ENCODE peak calls at places on chromosomes 11 and 22, in seven cellular contexts. I is midbrain; A is activated naive CD4-positive, alpha-beta T cell; V is NCI-H345; J is cardiac fibroblast; Z is fibroblast of lung; L is HEK293T. P is an unnamed sample.

GRCh38 chr11:83285131-83285770 is 916 bp downstream of the CCDC90B start:
- DNase-seq in I (no peak), A (no peak), V (no peak), J (no peak), Z (no peak), L (no peak), P (no peak)

GRCh38 chr11:111939836-111940604 is 2.9 kb downstream of the DIXDC1 start:
- DNase-seq in I (no peak), A (no peak), V (no peak), J (peak), Z (peak), L (no peak), P (no peak)

GRCh38 chr11:57491371-57492061 is 24.0 kb downstream of the SLC43A1 start:
- DNase-seq in I (no peak), A (peak), V (no peak), J (peak), Z (no peak), L (peak), P (peak)

GRCh38 chr22:19038728-19039447 is 83.3 kb downstream of the DGCR2 start:
- DNase-seq in I (no peak), A (no peak), V (no peak), J (no peak), Z (no peak), L (no peak), P (no peak)

GRCh38 chr11:102733232-102733875 is 8.6 kb upstream of the MMP8 start:
- DNase-seq in I (no peak), A (no peak), V (peak), J (peak), Z (peak), L (peak), P (peak)

GRCh38 chr11:22466809-22467208 is 128.6 kb downstream of the SLC17A6 start:
- DNase-seq in I (no peak), A (no peak), V (no peak), J (peak), Z (peak), L (no peak), P (peak)

GRCh38 chr11:83292709-83293435 is 6.7 kb upstream of the CCDC90B start:
- DNase-seq in I (peak), A (no peak), V (peak), J (peak), Z (peak), L (peak), P (peak)

GRCh38 chr11:26928636-26929035 is 65.3 kb upstream of the FIBIN start:
- DNase-seq in I (no peak), A (no peak), V (no peak), J (no peak), Z (no peak), L (no peak), P (no peak)

GRCh38 chr11:130979386-130979972 is 63.2 kb upstream of the SNX19 start:
- DNase-seq in I (no peak), A (no peak), V (no peak), J (peak), Z (peak), L (peak), P (peak)

GRCh38 chr11:23923357-23923756 is 573.5 kb upstream of the LUZP2 start:
- DNase-seq in I (no peak), A (no peak), V (no peak), J (no peak), Z (no peak), L (no peak), P (no peak)

GRCh38 chr11:14423633-14424032 is 64.7 kb upstream of the RRAS2 start:
- DNase-seq in I (no peak), A (no peak), V (no peak), J (peak), Z (peak), L (no peak), P (no peak)

GRCh38 chr11:17979770-17980371 is 33.0 kb downstream of the SERGEF start:
- DNase-seq in I (peak), A (no peak), V (peak), J (peak), Z (no peak), L (peak), P (peak)

GRCh38 chr11:47109882-47110281 is 66.8 kb downstream of the ARFGAP2 start:
- DNase-seq in I (peak), A (no peak), V (peak), J (no peak), Z (no peak), L (no peak), P (no peak)

GRCh38 chr11:96334219-96334618 is 8.8 kb downstream of the MAML2 start:
- DNase-seq in I (no peak), A (no peak), V (no peak), J (no peak), Z (no peak), L (no peak), P (no peak)

GRCh38 chr11:76551400-76551799 is 106.6 kb downstream of the EMSY start:
- DNase-seq in I (no peak), A (no peak), V (no peak), J (peak), Z (no peak), L (no peak), P (no peak)

GRCh38 chr22:37186997-37187522 is 987 bp downstream of the C1QTNF6 start:
- DNase-seq in I (no peak), A (no peak), V (no peak), J (peak), Z (peak), L (no peak), P (no peak)

GRCh38 chr11:12715941-12716340 is 41.7 kb downstream of the TEAD1 start:
- DNase-seq in I (no peak), A (no peak), V (no peak), J (no peak), Z (no peak), L (no peak), P (no peak)

GRCh38 chr11:132604446-132604845 is 927.9 kb downstream of the OPCML start:
- DNase-seq in I (no peak), A (no peak), V (no peak), J (peak), Z (peak), L (no peak), P (no peak)

GRCh38 chr11:65537296-65537597 is 12.4 kb downstream of the SCYL1 start:
- DNase-seq in I (no peak), A (no peak), V (no peak), J (no peak), Z (no peak), L (no peak), P (no peak)

GRCh38 chr11:10005955-10006525 is 288.0 kb downstream of the SBF2 start:
- DNase-seq in I (no peak), A (no peak), V (no peak), J (no peak), Z (no peak), L (no peak), P (no peak)

GRCh38 chr22:33062402-33062801 is 4.2 kb upstream of the SYN3 start:
- DNase-seq in I (no peak), A (no peak), V (no peak), J (no peak), Z (no peak), L (no peak), P (no peak)

GRCh38 chr11:113350646-113351045 is 36.3 kb downstream of the TTC12 start:
- DNase-seq in I (no peak), A (no peak), V (peak), J (no peak), Z (no peak), L (no peak), P (no peak)

GRCh38 chr22:37739000-37739399 is 42.2 kb downstream of the TRIOBP start:
- DNase-seq in I (no peak), A (no peak), V (no peak), J (peak), Z (peak), L (no peak), P (no peak)

GRCh38 chr22:36467042-36467810 is 14.2 kb downstream of the TXN2 start:
- DNase-seq in I (no peak), A (no peak), V (no peak), J (peak), Z (peak), L (no peak), P (no peak)

GRCh38 chr22:30503551-30503950 is 1.9 kb downstream of the SEC14L4 start:
- DNase-seq in I (no peak), A (no peak), V (no peak), J (no peak), Z (no peak), L (no peak), P (no peak)

GRCh38 chr11:113022267-113022666 is 61.0 kb downstream of the NCAM1 start:
- DNase-seq in I (no peak), A (no peak), V (no peak), J (peak), Z (peak), L (no peak), P (no peak)

GRCh38 chr11:43129329-43129728 is 182.5 kb upstream of the API5 start:
- DNase-seq in I (no peak), A (no peak), V (no peak), J (no peak), Z (no peak), L (no peak), P (no peak)

GRCh38 chr11:86175585-86175984 is 69.0 kb upstream of the EED start:
- DNase-seq in I (no peak), A (no peak), V (no peak), J (no peak), Z (no peak), L (no peak), P (no peak)

GRCh38 chr11:35073691-35074382 is 65.1 kb upstream of the CD44 start:
- DNase-seq in I (no peak), A (no peak), V (no peak), J (no peak), Z (peak), L (no peak), P (no peak)

GRCh38 chr11:2787816-2788750 is 88.3 kb upstream of the KCNQ1OT1 start:
- DNase-seq in I (no peak), A (no peak), V (no peak), J (no peak), Z (no peak), L (no peak), P (peak)

GRCh38 chr11:75471134-75471943 is 38.3 kb upstream of the KLHL35 start:
- DNase-seq in I (no peak), A (no peak), V (no peak), J (no peak), Z (no peak), L (no peak), P (peak)

P was measured in neural progenitor cell.